ENCODE peak calls at places on chromosomes 11 and 22, in nine cellular contexts. R is COR-L47, J is HEK293T, E is myocyte, D is NCI-H1092, N is PC-3, K is DMS79 treated with DMSO at 0.1 percent for 48 hours, X is LoVo, V is ovary. P is an unnamed sample.

GRCh38 chr11:8227156-8228152 is 36.2 kb downstream of the LMO1 start:
- DNase-seq in R (no peak), J (no peak), E (no peak), D (no peak), N (peak), K (no peak), X (peak), V (no peak), P (no peak)

GRCh38 chr11:32259641-32260081 is 168.8 kb downstream of the RCN1 start:
- DNase-seq in R (no peak), J (no peak), E (peak), D (no peak), N (peak), K (peak), X (no peak), V (peak), P (no peak)

GRCh38 chr11:561148-562003 is 606 bp downstream of the RASSF7 start:
- DNase-seq in R (no peak), J (no peak), E (peak), D (no peak), N (peak), K (no peak), X (peak), V (no peak), P (peak)

GRCh38 chr22:23904855-23905254 is 10.7 kb downstream of the MIF start:
- DNase-seq in R (no peak), J (no peak), E (peak), D (no peak), N (no peak), K (no peak), X (no peak), V (no peak), P (no peak)

GRCh38 chr22:30472994-30473720 is 1.3 kb upstream of the SEC14L3 start:
- DNase-seq in R (no peak), J (no peak), E (no peak), D (no peak), N (no peak), K (no peak), X (no peak), V (no peak), P (no peak)

GRCh38 chr22:28933321-28933720 is 49.9 kb downstream of the ZNRF3 start:
- DNase-seq in R (no peak), J (no peak), E (no peak), D (no peak), N (no peak), K (no peak), X (no peak), V (no peak), P (peak)

GRCh38 chr22:25698461-25698860 is 43.5 kb upstream of the MYO18B start:
- DNase-seq in R (no peak), J (no peak), E (no peak), D (no peak), N (no peak), K (no peak), X (no peak), V (no peak), P (no peak)

GRCh38 chr11:60625262-60625661 is 74.2 kb upstream of the MS4A8 start:
- DNase-seq in R (peak), J (no peak), E (peak), D (no peak), N (peak), K (no peak), X (peak), V (no peak), P (peak)

GRCh38 chr22:37100589-37101127 is 8.9 kb downstream of the TMPRSS6 start:
- DNase-seq in R (no peak), J (no peak), E (no peak), D (no peak), N (no peak), K (no peak), X (no peak), V (no peak), P (peak)

GRCh38 chr22:33922268-33922667 is 2.0 kb upstream of the LARGE1 start:
- DNase-seq in R (no peak), J (peak), E (peak), D (peak), N (no peak), K (peak), X (peak), V (peak), P (no peak)

GRCh38 chr11:69972351-69972802 is 105.7 kb upstream of the ANO1 start:
- DNase-seq in R (peak), J (no peak), E (no peak), D (no peak), N (no peak), K (no peak), X (no peak), V (no peak), P (no peak)

GRCh38 chr11:10304495-10305261 is at the start of gene ADM:
- DNase-seq in R (peak), J (peak), E (peak), D (no peak), N (peak), K (peak), X (peak), V (peak), P (peak)

GRCh38 chr11:43997022-43997665 is 50.6 kb upstream of the ACCSL start:
- DNase-seq in R (no peak), J (no peak), E (no peak), D (no peak), N (no peak), K (peak), X (no peak), V (peak), P (no peak)

GRCh38 chr11:80118071-80118470 is 677.2 kb upstream of the TENM4 start:
- DNase-seq in R (peak), J (no peak), E (no peak), D (no peak), N (no peak), K (no peak), X (no peak), V (no peak), P (no peak)

GRCh38 chr11:115198301-115198700 is 305.9 kb downstream of the CADM1 start:
- DNase-seq in R (no peak), J (peak), E (no peak), D (no peak), N (no peak), K (no peak), X (no peak), V (no peak), P (no peak)

GRCh38 chr11:2995893-2996554 is 3.9 kb upstream of the NAP1L4 start:
- DNase-seq in R (no peak), J (no peak), E (no peak), D (no peak), N (no peak), K (no peak), X (no peak), V (peak), P (no peak)

GRCh38 chr11:61145228-61146005 is 15.8 kb downstream of the VPS37C start:
- DNase-seq in R (no peak), J (no peak), E (no peak), D (no peak), N (no peak), K (no peak), X (no peak), V (no peak), P (no peak)

GRCh38 chr22:40764743-40765441 is 54.3 kb downstream of the SLC25A17 start:
- DNase-seq in R (no peak), J (no peak), E (no peak), D (no peak), N (no peak), K (no peak), X (no peak), V (no peak), P (no peak)

GRCh38 chr11:102111011-102111786 is 952 bp downstream of the YAP1 start:
- DNase-seq in R (no peak), J (peak), E (peak), D (no peak), N (peak), K (no peak), X (peak), V (peak), P (peak)

GRCh38 chr11:86790073-86790727 is 10.1 kb upstream of the PRSS23 start:
- DNase-seq in R (no peak), J (peak), E (no peak), D (no peak), N (peak), K (no peak), X (no peak), V (no peak), P (peak)

GRCh38 chr11:118313242-118313641 is 8.7 kb downstream of the CD3E start:
- DNase-seq in R (no peak), J (no peak), E (no peak), D (no peak), N (no peak), K (no peak), X (no peak), V (no peak), P (no peak)

GRCh38 chr11:69382131-69383128 is 88.5 kb downstream of the MYEOV start:
- DNase-seq in R (peak), J (no peak), E (no peak), D (no peak), N (peak), K (no peak), X (peak), V (no peak), P (peak)

GRCh38 chr11:34468209-34468841 is 29.6 kb downstream of the CAT start:
- DNase-seq in R (peak), J (peak), E (peak), D (no peak), N (peak), K (no peak), X (peak), V (no peak), P (peak)

GRCh38 chr11:83493918-83494317 is 207.8 kb upstream of the CCDC90B start:
- DNase-seq in R (no peak), J (no peak), E (no peak), D (no peak), N (no peak), K (no peak), X (no peak), V (no peak), P (no peak)

GRCh38 chr22:36865346-36865745 is 4.5 kb downstream of the NCF4 start:
- DNase-seq in R (no peak), J (no peak), E (no peak), D (no peak), N (no peak), K (no peak), X (no peak), V (no peak), P (no peak)

GRCh38 chr22:47775686-47776085 is 1013.2 kb downstream of the TBC1D22A start:
- DNase-seq in R (no peak), J (no peak), E (no peak), D (no peak), N (peak), K (no peak), X (no peak), V (no peak), P (no peak)

GRCh38 chr11:93329936-93330445 is 551 bp upstream of the DEUP1 start:
- DNase-seq in R (peak), J (no peak), E (no peak), D (peak), N (no peak), K (peak), X (no peak), V (no peak), P (peak)

GRCh38 chr22:32531955-32532818 is 57.6 kb downstream of the FBXO7 start:
- DNase-seq in R (no peak), J (no peak), E (peak), D (peak), N (no peak), K (no peak), X (no peak), V (no peak), P (peak)

GRCh38 chr11:2911088-2912037 is 17.9 kb downstream of the PHLDA2 start:
- DNase-seq in R (no peak), J (no peak), E (no peak), D (no peak), N (no peak), K (no peak), X (no peak), V (no peak), P (no peak)

GRCh38 chr11:36684840-36685800 is 87.1 kb upstream of the RAG2 start:
- DNase-seq in R (no peak), J (no peak), E (no peak), D (no peak), N (no peak), K (no peak), X (no peak), V (no peak), P (peak)

GRCh38 chr11:125072210-125072960 is 9.3 kb downstream of the SLC37A2 start:
- DNase-seq in R (no peak), J (no peak), E (no peak), D (no peak), N (no peak), K (no peak), X (no peak), V (no peak), P (no peak)

GRCh38 chr11:71342951-71343827 is 90.8 kb upstream of the SHANK2 start:
- DNase-seq in R (peak), J (peak), E (peak), D (peak), N (peak), K (peak), X (peak), V (no peak), P (peak)

GRCh38 chr11:86774422-86774821 is 25.9 kb upstream of the PRSS23 start:
- DNase-seq in R (no peak), J (no peak), E (no peak), D (no peak), N (no peak), K (no peak), X (no peak), V (no peak), P (no peak)

GRCh38 chr22:23774114-23774921 is 1.7 kb downstream of the MMP11 start:
- DNase-seq in R (no peak), J (no peak), E (no peak), D (no peak), N (no peak), K (no peak), X (no peak), V (no peak), P (no peak)

P was measured in SW480.